ENCODE peak calls at places on chromosomes 3 and 15, in six cellular contexts. Y is AG10803, K is fibroblast of lung, R is astrocyte of the spinal cord, Z is heart right ventricle, C is epithelial cell of proximal tubule. X is an unnamed sample.

GRCh38 chr3:59391131-59391530 is 341.3 kb upstream of the CFAP20DC start:
- DNase-seq in C (no peak), K (no peak), Z (no peak), Y (no peak), R (no peak), X (no peak)

GRCh38 chr3:108085821-108086350 is 4.9 kb downstream of the CD47 start:
- DNase-seq in R (no peak), Y (peak; percentile 31), Z (no peak), K (no peak), C (no peak), X (no peak)

GRCh38 chr3:138331143-138331894 is 1.7 kb upstream of the NME9 start:
- DNase-seq in C (no peak), R (no peak), Z (no peak), Y (peak; percentile 45), K (peak; percentile 27), X (no peak)

GRCh38 chr3:109903100-109903499 is 565.8 kb upstream of the DPPA4 start:
- DNase-seq in R (no peak), C (no peak), Z (no peak), Y (no peak), K (no peak), X (no peak)

GRCh38 chr3:127336086-127336485 is 48.2 kb upstream of the PRR20G start:
- DNase-seq in Y (no peak), C (no peak), R (no peak), Z (no peak), K (no peak), X (no peak)

GRCh38 chr3:24704496-24704895 is 209.8 kb upstream of the THRB start:
- DNase-seq in R (peak; percentile 65), Y (peak; percentile 44), K (peak; percentile 64), C (peak; percentile 63), Z (no peak), X (peak; percentile 96)

GRCh38 chr15:79082363-79083070 is 8.1 kb downstream of the RASGRF1 start:
- DNase-seq in C (no peak), Z (no peak), Y (no peak), R (no peak), K (no peak), X (no peak)

GRCh38 chr3:88988906-88989305 is 118.5 kb upstream of the EPHA3 start:
- DNase-seq in K (no peak), R (no peak), Y (no peak), C (no peak), Z (no peak), X (peak; percentile 16)

GRCh38 chr3:115359507-115359906 is 212.4 kb upstream of the ZBTB20 start:
- DNase-seq in C (no peak), Z (no peak), R (peak; percentile 64), K (peak; percentile 52), Y (no peak), X (no peak)

GRCh38 chr15:55407631-55407948 is 569 bp downstream of the CCPG1 start:
- DNase-seq in Z (no peak), Y (no peak), K (peak; percentile 34), C (no peak), R (no peak), X (no peak)

GRCh38 chr3:153625506-153625905 is 463.5 kb downstream of the RAP2B start:
- DNase-seq in Y (no peak), Z (no peak), C (no peak), R (no peak), K (peak; percentile 32), X (no peak)

GRCh38 chr3:15439476-15439875 is 12.1 kb downstream of the EAF1 start:
- DNase-seq in C (no peak), Y (peak; percentile 36), K (no peak), R (peak; percentile 66), Z (no peak), X (peak; percentile 39)

GRCh38 chr15:82831894-82832600 is 22.6 kb downstream of the WHAMM start:
- DNase-seq in C (no peak), R (no peak), K (no peak), Y (no peak), Z (no peak), X (no peak)
- TF ChIP-seq CTCF in C (no peak), R (no peak), K (no peak), Y (peak; percentile 31), Z (no peak), X (no peak)

GRCh38 chr3:27141668-27142067 is 227.5 kb downstream of the NEK10 start:
- DNase-seq in K (no peak), Z (no peak), R (no peak), Y (no peak), C (no peak), X (peak; percentile 8)
- TF ChIP-seq CTCF in K (no peak), Z (no peak), R (no peak), Y (peak; percentile 17), C (peak; percentile 33), X (no peak)

GRCh38 chr3:29852767-29853166 is 571.9 kb downstream of the RBMS3 start:
- DNase-seq in R (no peak), Y (no peak), Z (no peak), K (no peak), C (no peak), X (no peak)

GRCh38 chr3:29853841-29854397 is 573.0 kb downstream of the RBMS3 start:
- DNase-seq in Y (no peak), R (no peak), K (no peak), Z (no peak), C (no peak), X (peak; percentile 12)

GRCh38 chr3:29850641-29851040 is 569.8 kb downstream of the RBMS3 start:
- DNase-seq in R (no peak), C (no peak), K (no peak), Y (no peak), Z (no peak), X (no peak)
- TF ChIP-seq CTCF in R (no peak), C (peak; percentile 2), K (no peak), Y (no peak), Z (no peak), X (no peak)

DNA sequence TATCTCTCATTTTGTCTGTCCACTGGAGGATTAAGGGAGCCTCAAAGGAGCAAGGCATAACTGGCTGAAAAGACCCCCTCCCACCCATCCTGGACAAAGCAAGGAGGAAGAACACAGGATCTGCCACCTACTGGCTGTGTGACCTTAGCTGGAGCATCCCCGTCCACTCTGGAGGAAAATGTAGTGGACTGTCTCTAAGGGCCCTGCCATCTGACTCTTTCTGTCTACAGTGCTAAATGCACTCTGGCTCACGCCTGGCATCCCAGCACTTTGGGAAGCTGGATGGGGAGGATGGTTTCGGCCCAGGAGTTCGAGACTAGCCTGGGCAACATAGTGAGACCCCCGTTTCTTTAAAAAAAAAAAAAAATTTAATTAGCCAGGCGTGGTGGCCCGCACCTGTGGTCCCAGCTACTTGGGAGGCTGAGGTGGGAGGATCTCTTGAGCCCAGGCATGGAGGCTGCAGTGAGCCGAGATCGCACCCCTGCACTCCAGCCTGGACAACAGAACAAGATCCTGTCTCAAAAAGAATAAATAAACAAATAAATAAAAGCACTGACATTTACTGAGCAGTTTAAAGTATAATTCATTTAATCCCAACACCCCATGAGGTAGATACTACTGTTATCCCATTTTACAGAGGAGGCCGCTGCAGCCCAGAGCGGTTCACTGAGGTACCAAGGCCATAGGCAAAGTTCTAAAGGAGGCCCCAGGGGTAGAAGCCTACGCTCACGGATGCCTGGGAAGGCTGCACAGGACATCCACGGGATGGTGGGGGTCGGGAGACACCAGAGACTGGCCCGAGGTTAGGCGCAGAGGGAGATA is 1.1 kb downstream of the TBC1D2B start:
- DNase-seq in K (peak; percentile 18), C (no peak), Y (peak; percentile 46), Z (no peak), R (no peak), X (no peak)
- TF ChIP-seq CTCF in K (no peak), C (peak; percentile 12), Y (peak; percentile 44), Z (no peak), R (peak; percentile 3), X (no peak)

DNA sequence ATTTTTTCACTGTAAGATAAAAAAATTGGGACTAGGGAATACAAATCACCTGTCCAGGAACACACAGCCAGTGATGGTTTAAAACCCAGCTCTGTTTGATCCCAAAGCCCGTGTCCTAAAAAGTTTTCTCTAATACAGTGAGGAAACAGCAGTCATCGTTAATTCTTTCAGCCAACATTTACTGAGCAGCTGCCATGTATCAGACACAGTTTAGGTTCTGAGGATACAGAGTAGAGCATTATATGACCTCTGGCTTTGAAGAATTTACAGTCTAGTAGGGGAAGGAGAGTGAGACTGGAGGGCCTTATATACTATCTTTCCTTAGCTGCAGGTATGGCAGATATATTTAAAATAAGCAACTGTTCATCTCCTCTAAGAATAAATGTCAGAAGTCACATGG is 82.7 kb downstream of the KCNMB2 start:
- DNase-seq in R (no peak), C (no peak), Z (no peak), Y (no peak), K (peak; percentile 53), X (no peak)
- TF ChIP-seq CTCF in R (no peak), C (no peak), Z (no peak), Y (no peak), K (no peak), X (no peak)

DNA sequence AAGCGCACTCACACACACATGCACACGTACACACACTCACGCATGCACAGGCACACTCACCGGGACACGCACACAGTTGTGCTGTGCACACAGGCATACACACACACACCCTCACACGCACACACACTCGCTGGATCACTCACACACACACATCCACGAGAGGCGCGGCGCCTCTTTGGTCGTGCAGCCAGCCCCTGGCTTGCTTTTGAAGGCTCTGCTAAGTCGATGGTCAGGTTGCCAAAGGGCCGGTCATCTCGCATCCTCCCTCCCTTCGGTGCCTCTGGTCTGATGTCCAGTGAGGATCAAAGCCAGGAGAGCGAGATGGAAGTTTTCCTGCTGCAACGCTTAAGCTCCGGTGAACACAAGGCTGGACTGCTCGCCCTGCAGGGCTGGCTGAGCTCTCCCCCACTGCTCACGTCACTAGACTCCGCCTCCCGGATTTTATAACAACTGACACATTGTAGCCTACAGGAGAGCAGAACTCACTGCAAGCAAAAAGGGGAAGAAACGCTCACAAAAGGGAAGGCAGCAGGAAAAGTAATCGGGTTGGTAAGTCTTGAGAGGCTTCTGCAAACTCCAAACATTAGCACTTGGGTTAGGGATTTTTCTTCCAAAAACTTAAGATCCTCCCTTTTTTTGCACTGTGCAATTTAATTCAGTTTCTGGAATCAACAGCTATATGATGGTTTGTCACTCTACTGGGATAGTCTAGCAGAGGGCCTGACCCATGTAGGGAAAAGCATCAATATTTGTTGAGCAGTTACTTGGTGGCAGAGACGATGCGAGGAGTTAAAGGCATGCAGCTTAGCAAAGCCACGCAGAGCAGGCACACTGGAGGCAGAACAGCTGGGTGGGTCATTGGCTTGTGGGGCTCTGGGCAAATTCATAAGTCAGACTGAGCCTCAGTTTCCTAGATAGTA is at the start of gene SRGAP3:
- DNase-seq in C (peak; percentile 64), Y (peak; percentile 78), Z (peak; percentile 92), K (peak; percentile 84), R (peak; percentile 91), X (peak; percentile 95)
- TF ChIP-seq CTCF in C (peak; percentile 44), Y (peak; percentile 57), Z (peak; percentile 39), K (peak; percentile 29), R (peak; percentile 30), X (no peak)